ENCODE peak calls at places on chromosomes 3 and 15, in four cellular contexts. U is H1, F is K562, K is HepG2. I is an unnamed sample.

GRCh38 chr3:159260049-159260662 is 458.3 kb downstream of the MFSD1 start:
- DNase-seq in U (no peak), K (peak; percentile 56), F (peak; percentile 67), I (no peak)

GRCh38 chr3:183698760-183699159 is 1.2 kb downstream of the YEATS2 start:
- DNase-seq in F (peak; percentile 37), U (no peak), K (no peak), I (no peak)

GRCh38 chr3:13414040-13414729 is 5.9 kb downstream of the NUP210 start:
- DNase-seq in F (no peak), U (no peak), K (no peak), I (peak; percentile 89)

GRCh38 chr15:69522361-69522760 is 69.7 kb downstream of the RPLP1 start:
- DNase-seq in F (no peak), U (no peak), K (no peak), I (no peak)

GRCh38 chr15:90031231-90031791 is 30.2 kb downstream of the ZNF710 start:
- DNase-seq in K (no peak), U (no peak), F (no peak), I (peak; percentile 95)

GRCh38 chr3:1235526-1236120 is 142.8 kb downstream of the CNTN6 start:
- DNase-seq in U (no peak), K (no peak), F (no peak), I (no peak)

GRCh38 chr3:4125576-4125975 is 177.6 kb upstream of the SETMAR start:
- DNase-seq in U (no peak), F (no peak), K (no peak), I (no peak)

GRCh38 chr3:173395412-173396181 is 1.9 kb upstream of the NLGN1 start:
- DNase-seq in U (peak; percentile 85), K (no peak), F (peak; percentile 23), I (no peak)

GRCh38 chr3:126835472-126836219 is 131.6 kb downstream of the CHCHD6 start:
- DNase-seq in F (peak; percentile 26), U (no peak), K (no peak), I (no peak)

GRCh38 chr3:17740703-17741102 is 1.7 kb downstream of the TBC1D5 start:
- DNase-seq in U (no peak), F (peak; percentile 76), K (peak; percentile 92), I (no peak)

GRCh38 chr15:69039516-69040225 is 25.2 kb downstream of the NOX5 start:
- DNase-seq in U (peak; percentile 37), F (no peak), K (no peak), I (no peak)

GRCh38 chr3:146889616-146890015 is 284.5 kb upstream of the PLSCR5 start:
- DNase-seq in U (no peak), F (no peak), K (no peak), I (no peak)

GRCh38 chr15:57758556-57758955 is 52.0 kb downstream of the POLR2M start:
- DNase-seq in K (no peak), F (no peak), U (no peak), I (no peak)

GRCh38 chr3:177300039-177300833 is 103.0 kb upstream of the TBL1XR1 start:
- DNase-seq in U (no peak), K (peak; percentile 49), F (peak; percentile 77), I (peak; percentile 40)

GRCh38 chr15:68389936-68390790 is 41.8 kb downstream of the ITGA11 start:
- DNase-seq in F (no peak), K (no peak), U (peak; percentile 20), I (peak; percentile 37)

GRCh38 chr3:18656866-18657265 is 231.7 kb upstream of the SATB1 start:
- DNase-seq in K (no peak), F (no peak), U (no peak), I (no peak)

GRCh38 chr3:145359040-145359439 is 801.9 kb downstream of the PLOD2 start:
- DNase-seq in U (no peak), K (no peak), F (no peak), I (no peak)

GRCh38 chr3:177144922-177145321 is 52.4 kb downstream of the TBL1XR1 start:
- DNase-seq in U (no peak), K (no peak), F (no peak), I (peak; percentile 62)

GRCh38 chr15:78212546-78213424 is 21.6 kb downstream of the ACSBG1 start:
- DNase-seq in F (peak; percentile 78), K (peak; percentile 23), U (peak; percentile 35), I (no peak)

GRCh38 chr3:11601446-11602241 is 42.1 kb downstream of the VGLL4 start:
- DNase-seq in F (peak; percentile 35), U (no peak), K (no peak), I (peak; percentile 47)

GRCh38 chr3:59472541-59472940 is 422.7 kb upstream of the CFAP20DC start:
- DNase-seq in K (no peak), U (no peak), F (no peak), I (no peak)

GRCh38 chr3:74360406-74360805 is 254.1 kb downstream of the CNTN3 start:
- DNase-seq in F (no peak), K (no peak), U (no peak), I (no peak)

GRCh38 chr3:54853573-54854404 is 74.1 kb downstream of the LRTM1 start:
- DNase-seq in K (peak; percentile 18), U (peak; percentile 93), F (peak; percentile 49), I (no peak)

GRCh38 chr3:56459719-56460118 is 8.5 kb downstream of the ERC2 start:
- DNase-seq in K (no peak), U (no peak), F (no peak), I (no peak)

GRCh38 chr15:69979783-69980182 is 117.9 kb downstream of the TLE3 start:
- DNase-seq in K (no peak), U (no peak), F (no peak), I (peak; percentile 79)

GRCh38 chr3:73179601-73180000 is 118.1 kb downstream of the EBLN2 start:
- DNase-seq in K (no peak), U (no peak), F (no peak), I (no peak)

GRCh38 chr3:98259707-98260106 is 4.3 kb upstream of the OR5H6 start:
- DNase-seq in F (no peak), K (peak; percentile 15), U (peak; percentile 73), I (no peak)

GRCh38 chr3:9778102-9778501 is 8.4 kb upstream of the CAMK1 start:
- DNase-seq in U (no peak), F (peak; percentile 47), K (no peak), I (no peak)

GRCh38 chr3:66066963-66067617 is 28.4 kb upstream of the MAGI1 start:
- DNase-seq in K (no peak), F (no peak), U (no peak), I (no peak)

GRCh38 chr3:101675709-101676218 is 1.2 kb downstream of the ZBTB11 start:
- DNase-seq in U (no peak), K (no peak), F (no peak), I (no peak)

GRCh38 chr15:80549191-80549590 is 145.0 kb downstream of the ARNT2 start:
- DNase-seq in F (no peak), U (no peak), K (no peak), I (no peak)

GRCh38 chr3:169636928-169637327 is 26.6 kb downstream of the MECOM start:
- DNase-seq in U (no peak), F (no peak), K (no peak), I (no peak)

GRCh38 chr3:131350506-131350905 is 31.1 kb upstream of the NUDT16 start:
- DNase-seq in U (no peak), K (no peak), F (no peak), I (no peak)

GRCh38 chr3:159852256-159852655 is 136.4 kb upstream of the IL12A start:
- DNase-seq in U (no peak), K (no peak), F (no peak), I (no peak)

DNA sequence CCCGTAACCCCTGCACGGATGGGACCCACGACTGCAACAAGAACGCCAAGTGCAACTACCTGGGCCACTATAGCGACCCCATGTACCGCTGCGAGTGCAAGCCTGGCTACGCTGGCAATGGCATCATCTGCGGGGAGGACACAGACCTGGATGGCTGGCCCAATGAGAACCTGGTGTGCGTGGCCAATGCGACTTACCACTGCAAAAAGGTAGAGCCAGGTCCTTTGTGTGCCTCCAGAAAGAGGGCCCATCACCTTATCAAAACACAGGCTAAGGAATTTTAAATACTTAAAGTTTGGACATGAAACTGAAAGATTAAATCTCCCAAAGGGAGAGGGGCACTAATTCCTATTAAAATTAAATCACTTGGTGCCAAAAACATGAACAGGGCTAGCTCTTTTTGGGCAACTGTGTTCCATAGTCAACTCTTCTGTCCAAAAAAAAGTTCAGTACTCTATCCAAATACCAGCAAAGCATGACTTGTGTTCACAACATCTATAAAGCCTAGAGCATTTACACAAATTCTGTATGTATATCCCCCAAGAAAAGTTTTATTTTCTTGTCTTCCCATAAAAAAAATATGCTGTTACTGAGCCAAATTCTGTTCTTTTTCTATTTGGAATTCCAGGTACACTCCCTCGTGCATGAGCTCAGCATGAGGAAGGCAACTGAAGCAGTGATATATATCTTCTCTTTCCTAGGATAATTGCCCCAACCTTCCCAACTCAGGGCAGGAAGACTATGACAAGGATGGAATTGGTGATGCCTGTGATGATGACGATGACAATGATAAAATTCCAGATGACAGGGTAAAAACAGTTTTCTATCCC is 9.2 kb downstream of the THBS1 start:
- DNase-seq in U (no peak), F (no peak), K (no peak), I (no peak)
- TF ChIP-seq CREB1 in U (no peak), F (no peak), K (no peak), I (no peak)

GRCh38 chr3:194775266-194775665 is 89.6 kb downstream of the FAM43A start:
- DNase-seq in K (no peak), U (no peak), F (no peak), I (no peak)

GRCh38 chr3:194780706-194781105 is 95.0 kb downstream of the FAM43A start:
- DNase-seq in U (no peak), K (no peak), F (no peak), I (no peak)

GRCh38 chr3:194775731-194776130 is 90.0 kb downstream of the FAM43A start:
- DNase-seq in F (no peak), U (no peak), K (no peak), I (no peak)

GRCh38 chr3:194779729-194780224 is 94.1 kb downstream of the FAM43A start:
- DNase-seq in F (no peak), U (no peak), K (peak; percentile 56), I (no peak)

DNA sequence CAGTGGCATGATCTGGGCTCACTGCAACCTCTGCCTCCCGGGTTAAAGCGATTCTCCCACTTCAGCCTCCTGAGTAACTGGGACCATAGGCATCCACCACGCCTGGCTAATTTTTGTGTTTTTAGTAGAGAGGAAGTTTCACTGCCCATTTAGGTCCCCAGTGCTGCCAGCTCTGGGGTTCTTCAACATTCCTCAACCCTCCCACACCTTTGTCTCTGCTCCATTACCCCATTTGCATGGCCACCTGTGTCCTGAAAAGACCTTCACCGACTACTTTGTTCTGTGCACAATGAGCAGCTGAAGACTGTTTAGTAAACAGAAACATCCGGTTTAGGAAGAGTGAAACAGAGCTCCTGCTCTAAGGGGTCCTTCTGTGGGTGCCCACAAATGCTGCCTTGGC is 92.0 kb downstream of the FAM43A start:
- DNase-seq in K (no peak), F (no peak), U (no peak), I (no peak)
- TF ChIP-seq CHD2 in K (no peak), F (no peak), U (no peak), I (no peak)

GRCh38 chr3:133137042-133137393 is 98.8 kb downstream of the TMEM108 start:
- DNase-seq in K (no peak), U (no peak), F (no peak), I (no peak)
- TF ChIP-seq CEBPB in K (peak; percentile 49), U (no peak), F (peak; percentile 41), I (no peak)

DNA sequence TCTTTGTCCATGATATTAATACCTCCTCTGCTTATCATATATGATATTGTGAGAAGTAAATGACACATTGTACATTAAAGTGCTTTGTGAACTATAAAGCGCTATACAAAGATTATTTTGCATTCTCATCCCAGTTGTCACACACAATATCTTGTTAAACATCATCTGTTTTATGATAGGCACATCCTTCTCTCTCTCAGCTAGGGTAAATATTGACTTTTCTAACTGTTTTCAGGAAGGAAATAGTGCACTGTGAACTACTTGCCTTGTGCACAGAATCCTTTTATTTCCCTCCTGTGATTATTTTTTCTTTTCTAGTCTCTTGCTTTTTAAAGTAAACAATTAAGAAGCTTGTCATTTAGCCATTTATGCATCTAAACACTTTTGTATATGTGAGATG is 388.2 kb downstream of the LPP start:
- DNase-seq in F (no peak), K (peak; percentile 67), U (no peak), I (no peak)
- TF ChIP-seq CREB1 in F (no peak), K (no peak), U (no peak), I (no peak)

I was measured in GM12878.